ENCODE peak calls at places on chromosomes 2 and 18, in nine cellular contexts. One of them, this sample, is unnamed. For H3K36me3, the result is how much of the 10 kb centered on the place peaks cover.

GRCh38 chr18:65706646-65707045 is 44.2 kb upstream of the CDH7 start:
- DNase-seq in stomach: no peak
- DNase-seq in brain microvascular endothelial cell: no peak
- DNase-seq in psoas muscle: no peak
- DNase-seq in PC-3: no peak
- DNase-seq in kidney: no peak
- DNase-seq in mammary epithelial cell: no peak
- DNase-seq in esophagus squamous epithelium: no peak
- DNase-seq in cardiac muscle cell: no peak
- DNase-seq in this sample: no peak

GRCh38 chr2:237258146-237258545 is 155.8 kb downstream of the COL6A3 start:
- DNase-seq in stomach: no peak
- DNase-seq in brain microvascular endothelial cell: peak
- DNase-seq in psoas muscle: no peak
- DNase-seq in PC-3: no peak
- DNase-seq in kidney: no peak
- DNase-seq in mammary epithelial cell: no peak
- DNase-seq in esophagus squamous epithelium: no peak
- DNase-seq in cardiac muscle cell: peak
- DNase-seq in this sample: no peak

GRCh38 chr2:3827673-3828575 is 124.5 kb downstream of the DCDC2C start:
- DNase-seq in stomach: no peak
- DNase-seq in brain microvascular endothelial cell: peak
- DNase-seq in psoas muscle: no peak
- DNase-seq in PC-3: peak
- DNase-seq in kidney: no peak
- DNase-seq in mammary epithelial cell: no peak
- DNase-seq in esophagus squamous epithelium: no peak
- DNase-seq in cardiac muscle cell: peak
- DNase-seq in this sample: no peak

GRCh38 chr18:79484661-79485621 is 89.2 kb downstream of the NFATC1 start:
- DNase-seq in stomach: no peak
- DNase-seq in brain microvascular endothelial cell: peak
- DNase-seq in psoas muscle: peak
- DNase-seq in PC-3: no peak
- DNase-seq in kidney: peak
- DNase-seq in mammary epithelial cell: no peak
- DNase-seq in esophagus squamous epithelium: no peak
- DNase-seq in cardiac muscle cell: peak
- DNase-seq in this sample: no peak

GRCh38 chr2:238695538-238695937 is 152.3 kb upstream of the TWIST2 start:
- DNase-seq in stomach: no peak
- DNase-seq in brain microvascular endothelial cell: no peak
- DNase-seq in psoas muscle: no peak
- DNase-seq in PC-3: no peak
- DNase-seq in kidney: peak
- DNase-seq in mammary epithelial cell: no peak
- DNase-seq in esophagus squamous epithelium: no peak
- DNase-seq in cardiac muscle cell: no peak
- DNase-seq in this sample: no peak

GRCh38 chr2:178909507-178909906 is 102.3 kb upstream of the TTN start:
- DNase-seq in stomach: no peak
- DNase-seq in brain microvascular endothelial cell: no peak
- DNase-seq in psoas muscle: no peak
- DNase-seq in PC-3: no peak
- DNase-seq in kidney: no peak
- DNase-seq in mammary epithelial cell: no peak
- DNase-seq in esophagus squamous epithelium: no peak
- DNase-seq in cardiac muscle cell: no peak
- DNase-seq in this sample: no peak

GRCh38 chr2:218298314-218298875 is 6.1 kb upstream of the TMBIM1 start:
- DNase-seq in stomach: no peak
- DNase-seq in brain microvascular endothelial cell: no peak
- DNase-seq in psoas muscle: no peak
- DNase-seq in PC-3: no peak
- DNase-seq in kidney: peak
- DNase-seq in mammary epithelial cell: no peak
- DNase-seq in esophagus squamous epithelium: no peak
- DNase-seq in cardiac muscle cell: no peak
- DNase-seq in this sample: no peak

GRCh38 chr18:77074431-77074830 is 58.2 kb downstream of the MBP start:
- DNase-seq in stomach: no peak
- DNase-seq in brain microvascular endothelial cell: no peak
- DNase-seq in psoas muscle: no peak
- DNase-seq in PC-3: no peak
- DNase-seq in kidney: no peak
- DNase-seq in mammary epithelial cell: no peak
- DNase-seq in esophagus squamous epithelium: no peak
- DNase-seq in cardiac muscle cell: no peak
- DNase-seq in this sample: no peak

GRCh38 chr2:109612991-109613921 is 510 bp downstream of the SEPTIN10 start:
- DNase-seq in stomach: peak
- DNase-seq in brain microvascular endothelial cell: peak
- DNase-seq in psoas muscle: peak
- DNase-seq in PC-3: peak
- DNase-seq in kidney: peak
- DNase-seq in mammary epithelial cell: peak
- DNase-seq in esophagus squamous epithelium: no peak
- DNase-seq in cardiac muscle cell: peak
- DNase-seq in this sample: no peak

GRCh38 chr2:238016526-238016925 is 44.3 kb upstream of the SCLY start:
- DNase-seq in stomach: no peak
- DNase-seq in brain microvascular endothelial cell: no peak
- DNase-seq in psoas muscle: no peak
- DNase-seq in PC-3: no peak
- DNase-seq in kidney: no peak
- DNase-seq in mammary epithelial cell: no peak
- DNase-seq in esophagus squamous epithelium: no peak
- DNase-seq in cardiac muscle cell: no peak
- DNase-seq in this sample: no peak

DNA sequence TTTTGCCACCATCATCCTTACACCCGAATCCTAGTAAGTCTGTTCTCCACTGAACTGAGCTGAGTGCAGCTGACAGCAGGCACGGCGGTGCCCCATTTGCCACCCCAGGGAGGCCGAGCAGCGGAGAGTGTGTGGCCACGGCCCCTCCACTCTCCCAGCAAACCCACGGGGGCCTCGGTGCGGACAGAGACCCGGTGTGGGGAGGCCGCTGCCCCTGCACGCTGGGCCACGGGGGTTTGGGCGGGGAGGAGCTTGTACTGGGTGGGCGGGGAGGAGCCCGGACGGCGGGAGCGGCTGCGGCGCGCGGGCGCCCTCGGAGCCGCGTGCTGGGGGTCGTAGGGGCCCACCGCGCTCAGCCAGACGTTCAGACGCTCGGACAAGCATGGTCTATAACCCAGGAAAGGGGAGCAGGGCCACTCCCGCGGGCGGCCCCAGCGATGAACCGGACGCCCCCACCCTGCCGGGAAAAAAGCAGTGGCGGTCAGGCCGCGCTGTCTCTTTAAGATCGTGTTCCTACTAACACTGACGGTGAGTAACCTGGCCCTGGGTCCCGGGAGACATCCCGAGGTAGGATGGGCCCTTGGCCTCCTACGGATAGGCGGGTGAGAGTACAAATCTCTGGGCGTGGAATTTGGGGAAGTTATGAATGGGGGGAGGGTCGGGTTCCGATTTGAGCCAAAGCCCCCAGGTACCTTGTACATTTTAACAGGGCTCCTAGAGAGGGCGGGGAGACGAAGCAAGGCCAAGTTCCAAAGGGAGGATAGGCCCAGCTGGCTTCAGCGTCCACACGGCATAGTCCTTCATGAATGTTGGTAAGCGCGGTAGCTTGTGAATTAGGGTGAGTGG is at the start of gene ITPRIPL1:
- DNase-seq in stomach: no peak
- DNase-seq in brain microvascular endothelial cell: no peak
- DNase-seq in psoas muscle: no peak
- DNase-seq in PC-3: no peak
- DNase-seq in kidney: no peak
- DNase-seq in mammary epithelial cell: no peak
- DNase-seq in esophagus squamous epithelium: no peak
- DNase-seq in cardiac muscle cell: no peak
- DNase-seq in this sample: no peak
- H3K27ac ChIP-seq in stomach: no peak
- H3K27ac ChIP-seq in brain microvascular endothelial cell: no peak
- H3K27ac ChIP-seq in psoas muscle: peak
- H3K27ac ChIP-seq in PC-3: no peak
- H3K27ac ChIP-seq in kidney: no peak
- H3K27ac ChIP-seq in mammary epithelial cell: no peak
- H3K27ac ChIP-seq in esophagus squamous epithelium: peak
- H3K27ac ChIP-seq in cardiac muscle cell: no peak
- H3K27ac ChIP-seq in this sample: peak

GRCh38 chr2:10829304-10829703 is 16.7 kb upstream of the PDIA6 start:
- DNase-seq in stomach: no peak
- DNase-seq in brain microvascular endothelial cell: no peak
- DNase-seq in psoas muscle: no peak
- DNase-seq in PC-3: no peak
- DNase-seq in kidney: no peak
- DNase-seq in mammary epithelial cell: no peak
- DNase-seq in esophagus squamous epithelium: no peak
- DNase-seq in cardiac muscle cell: no peak
- DNase-seq in this sample: no peak

GRCh38 chr2:10832228-10832936 is 19.8 kb upstream of the PDIA6 start:
- DNase-seq in stomach: peak
- DNase-seq in brain microvascular endothelial cell: peak
- DNase-seq in psoas muscle: peak
- DNase-seq in PC-3: peak
- DNase-seq in kidney: peak
- DNase-seq in mammary epithelial cell: peak
- DNase-seq in esophagus squamous epithelium: no peak
- DNase-seq in cardiac muscle cell: peak
- DNase-seq in this sample: peak

GRCh38 chr2:10830203-10830602 is 17.6 kb upstream of the PDIA6 start:
- DNase-seq in stomach: peak
- DNase-seq in brain microvascular endothelial cell: no peak
- DNase-seq in psoas muscle: no peak
- DNase-seq in PC-3: no peak
- DNase-seq in kidney: no peak
- DNase-seq in mammary epithelial cell: no peak
- DNase-seq in esophagus squamous epithelium: no peak
- DNase-seq in cardiac muscle cell: no peak
- DNase-seq in this sample: no peak

GRCh38 chr2:10831387-10831985 is 18.9 kb upstream of the PDIA6 start:
- DNase-seq in stomach: no peak
- DNase-seq in brain microvascular endothelial cell: no peak
- DNase-seq in psoas muscle: no peak
- DNase-seq in PC-3: no peak
- DNase-seq in kidney: no peak
- DNase-seq in mammary epithelial cell: no peak
- DNase-seq in esophagus squamous epithelium: no peak
- DNase-seq in cardiac muscle cell: no peak
- DNase-seq in this sample: no peak

GRCh38 chr2:10830641-10831386 is 18.2 kb upstream of the PDIA6 start:
- DNase-seq in stomach: no peak
- DNase-seq in brain microvascular endothelial cell: no peak
- DNase-seq in psoas muscle: no peak
- DNase-seq in PC-3: no peak
- DNase-seq in kidney: peak
- DNase-seq in mammary epithelial cell: no peak
- DNase-seq in esophagus squamous epithelium: no peak
- DNase-seq in cardiac muscle cell: no peak
- DNase-seq in this sample: no peak
- H3K36me3 ChIP-seq in stomach: under half
- H3K36me3 ChIP-seq in brain microvascular endothelial cell: under half
- H3K36me3 ChIP-seq in psoas muscle: under half
- H3K36me3 ChIP-seq in PC-3: under half
- H3K36me3 ChIP-seq in kidney: under half
- H3K36me3 ChIP-seq in mammary epithelial cell: under half
- H3K36me3 ChIP-seq in esophagus squamous epithelium: under half
- H3K36me3 ChIP-seq in cardiac muscle cell: under half
- H3K36me3 ChIP-seq in this sample: under half

DNA sequence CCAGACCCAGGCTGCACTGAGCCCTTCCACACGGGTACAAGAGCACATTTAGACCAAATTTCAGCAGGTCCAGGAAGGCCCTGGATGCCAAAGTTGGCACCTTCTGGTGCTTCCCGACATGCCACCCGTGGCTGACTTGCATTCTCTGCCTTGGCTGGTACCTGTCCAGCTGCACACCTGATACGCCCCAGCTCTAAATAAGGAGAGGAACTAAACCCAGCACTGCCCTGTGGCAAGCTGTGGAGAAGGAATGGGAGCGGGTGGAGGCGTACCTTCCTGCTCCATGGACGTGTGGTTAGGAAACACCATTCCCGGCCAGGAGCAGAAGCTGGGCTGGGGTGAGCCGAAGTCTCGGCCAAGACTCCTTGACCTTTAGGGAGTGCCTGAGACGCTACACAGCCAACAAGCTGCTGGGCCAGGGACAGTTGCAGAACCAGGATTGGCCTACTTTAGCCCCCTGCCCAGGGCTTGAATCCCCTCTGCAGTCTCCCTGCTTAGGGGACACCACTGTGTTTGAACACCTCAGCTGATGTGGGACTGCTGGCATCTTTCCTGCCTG is 86.5 kb upstream of the TAF1B start:
- DNase-seq in stomach: no peak
- DNase-seq in brain microvascular endothelial cell: no peak
- DNase-seq in psoas muscle: no peak
- DNase-seq in PC-3: no peak
- DNase-seq in kidney: no peak
- DNase-seq in mammary epithelial cell: peak
- DNase-seq in esophagus squamous epithelium: no peak
- DNase-seq in cardiac muscle cell: no peak
- DNase-seq in this sample: no peak
- H3K27ac ChIP-seq in stomach: no peak
- H3K27ac ChIP-seq in brain microvascular endothelial cell: no peak
- H3K27ac ChIP-seq in psoas muscle: peak
- H3K27ac ChIP-seq in PC-3: no peak
- H3K27ac ChIP-seq in kidney: no peak
- H3K27ac ChIP-seq in mammary epithelial cell: no peak
- H3K27ac ChIP-seq in esophagus squamous epithelium: peak
- H3K27ac ChIP-seq in cardiac muscle cell: no peak
- H3K27ac ChIP-seq in this sample: no peak

DNA sequence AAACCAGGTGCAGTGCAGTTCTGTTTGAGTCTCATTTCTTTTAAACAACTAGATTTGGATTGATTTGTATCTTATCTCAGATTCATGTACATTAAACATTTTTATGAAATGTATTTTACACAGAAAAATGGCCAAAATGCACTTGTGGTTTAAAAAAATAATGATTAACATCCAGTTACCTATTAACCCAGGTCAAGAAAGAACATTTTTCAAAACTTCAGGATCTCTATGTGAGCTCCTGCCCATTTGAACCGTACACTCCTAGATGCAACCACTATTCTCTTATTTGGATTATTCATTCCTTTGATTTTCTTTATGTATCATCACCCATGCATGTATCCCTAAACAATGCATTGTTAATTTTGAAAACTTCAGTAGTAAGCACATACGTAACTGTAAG is 22.6 kb downstream of the RNF138 start:
- DNase-seq in stomach: no peak
- DNase-seq in brain microvascular endothelial cell: no peak
- DNase-seq in psoas muscle: no peak
- DNase-seq in PC-3: no peak
- DNase-seq in kidney: no peak
- DNase-seq in mammary epithelial cell: no peak
- DNase-seq in esophagus squamous epithelium: no peak
- DNase-seq in cardiac muscle cell: no peak
- DNase-seq in this sample: no peak
- H3K36me3 ChIP-seq in stomach: under half
- H3K36me3 ChIP-seq in brain microvascular endothelial cell: under half
- H3K36me3 ChIP-seq in psoas muscle: half or more
- H3K36me3 ChIP-seq in PC-3: under half
- H3K36me3 ChIP-seq in kidney: under half
- H3K36me3 ChIP-seq in mammary epithelial cell: under half
- H3K36me3 ChIP-seq in esophagus squamous epithelium: under half
- H3K36me3 ChIP-seq in cardiac muscle cell: under half
- H3K36me3 ChIP-seq in this sample: under half

This sample was measured in effector memory CD4-positive, alpha-beta T cell.